ENCODE peak calls at places on chromosomes 1 and 21, in four cellular contexts. C is activated naive CD4-positive, alpha-beta T cell treated with anti-CD3 and anti-CD28 coated beads for 36 hours; N is IMR-90; Q is activated T-cell treated with anti-CD3 and anti-CD28 coated beads for 1 hour. Y is an unnamed sample.

GRCh38 chr1:5907966-5908365 is 84.3 kb downstream of the NPHP4 start:
- DNase-seq in Q (no peak), C (no peak), N (no peak), Y (no peak)

GRCh38 chr1:86016076-86016746 is 140.4 kb downstream of the COL24A1 start:
- DNase-seq in N (peak; percentile 29), C (no peak), Q (no peak), Y (no peak)

GRCh38 chr1:212600980-212601379 is 7.6 kb upstream of the ATF3 start:
- DNase-seq in Q (no peak), C (no peak), N (no peak), Y (no peak)

GRCh38 chr1:162389021-162389818 is 7.7 kb downstream of the C1orf226 start:
- DNase-seq in Q (no peak), C (no peak), N (peak; percentile 30), Y (no peak)

GRCh38 chr1:58434181-58434580 is 112.3 kb downstream of the OMA1 start:
- DNase-seq in C (no peak), Q (no peak), N (no peak), Y (no peak)

GRCh38 chr1:35640380-35641232 is 720 bp downstream of the PSMB2 start:
- DNase-seq in Q (no peak), C (no peak), N (no peak), Y (no peak)

GRCh38 chr1:108856994-108857393 is at the start of gene AKNAD1:
- DNase-seq in N (no peak), C (no peak), Q (no peak), Y (no peak)

GRCh38 chr1:154608522-154609294 is 722 bp upstream of the ADAR start:
- DNase-seq in C (peak; percentile 40), Q (peak; percentile 25), N (peak; percentile 64), Y (peak; percentile 59)

GRCh38 chr1:162632234-162632666 is at the start of gene DDR2:
- DNase-seq in C (no peak), Q (no peak), N (peak; percentile 96), Y (no peak)

GRCh38 chr1:53947172-53947835 is 1.2 kb downstream of the LRRC42 start:
- DNase-seq in N (no peak), Q (no peak), C (no peak), Y (no peak)

GRCh38 chr21:36321325-36322082 is 1.5 kb downstream of the MORC3 start:
- DNase-seq in Q (no peak), C (peak; percentile 31), N (peak; percentile 35), Y (peak; percentile 18)

GRCh38 chr1:205358579-205358978 is 1.9 kb upstream of the KLHDC8A start:
- DNase-seq in Q (no peak), C (no peak), N (no peak), Y (no peak)

GRCh38 chr1:89763649-89763986 is 57.2 kb upstream of the LRRC8D start:
- DNase-seq in Q (no peak), C (no peak), N (no peak), Y (no peak)

GRCh38 chr21:45507523-45507875 is 34.7 kb downstream of the SLC19A1 start:
- DNase-seq in Q (no peak), N (no peak), C (no peak), Y (no peak)

GRCh38 chr1:199116488-199116887 is 477.6 kb downstream of the PTPRC start:
- DNase-seq in Q (no peak), N (no peak), C (no peak), Y (no peak)

GRCh38 chr1:53291574-53291973 is 36.3 kb downstream of the LRP8 start:
- DNase-seq in C (no peak), Q (no peak), N (no peak), Y (no peak)

GRCh38 chr1:2547210-2548067 is 8.7 kb upstream of the TNFRSF14 start:
- DNase-seq in N (no peak), C (peak; percentile 83), Q (no peak), Y (no peak)

GRCh38 chr1:47881505-47882442 is 115.4 kb downstream of the TRABD2B start:
- DNase-seq in N (peak; percentile 33), C (no peak), Q (no peak), Y (no peak)

GRCh38 chr1:76766381-76766780 is 100.9 kb upstream of the ST6GALNAC5 start:
- DNase-seq in C (no peak), N (no peak), Q (no peak), Y (no peak)

GRCh38 chr1:61081637-61082335 is 575 bp upstream of the NFIA start:
- DNase-seq in Q (peak; percentile 28), C (peak; percentile 60), N (peak; percentile 38), Y (peak; percentile 83)

GRCh38 chr1:6239950-6240768 is 3.8 kb upstream of the HES3 start:
- DNase-seq in N (peak; percentile 36), C (no peak), Q (no peak), Y (peak; percentile 48)

Y was measured in cardiac muscle cell.